ENCODE peak calls at places on chromosomes 2 and 18, in six cellular contexts. W is PC-3, V is SK-N-SH, Z is GM23248, L is GM23338, G is PC-9. K is an unnamed sample. For H3F3A, the result is how much of the 10 kb centered on the place peaks cover.

GRCh38 chr2:172181840-172182239 is 79.1 kb upstream of the DLX2 start:
- DNase-seq in G (no peak), Z (peak), V (no peak), W (no peak), L (peak), K (no peak)

GRCh38 chr2:101818531-101819451 is 121.3 kb downstream of the MAP4K4 start:
- DNase-seq in L (peak), Z (peak), W (peak), V (no peak), G (no peak), K (no peak)

GRCh38 chr2:120854014-120854620 is 118.4 kb downstream of the GLI2 start:
- DNase-seq in Z (no peak), W (no peak), V (no peak), L (no peak), G (no peak), K (no peak)

GRCh38 chr2:75340560-75340959 is 141.2 kb upstream of the TACR1 start:
- DNase-seq in W (peak), Z (peak), L (no peak), G (no peak), V (no peak), K (no peak)

GRCh38 chr2:11669454-11670291 is at the start of gene NTSR2:
- DNase-seq in W (no peak), V (no peak), G (no peak), L (peak), Z (peak), K (no peak)

GRCh38 chr2:29485631-29486030 is 370.4 kb downstream of the CLIP4 start:
- DNase-seq in Z (no peak), G (no peak), L (no peak), V (no peak), W (no peak), K (no peak)

GRCh38 chr2:172931256-172931894 is 144.3 kb upstream of the MAP3K20 start:
- DNase-seq in L (peak), V (peak), W (peak), G (peak), Z (peak), K (no peak)

GRCh38 chr2:225937625-225938024 is 538.1 kb downstream of the NYAP2 start:
- DNase-seq in V (no peak), G (no peak), L (no peak), Z (peak), W (peak), K (peak)

GRCh38 chr18:48639772-48640432 is 101.1 kb downstream of the CTIF start:
- DNase-seq in Z (no peak), L (peak), W (no peak), G (no peak), V (no peak), K (no peak)

GRCh38 chr2:161273038-161273760 is 35.0 kb upstream of the PSMD14 start:
- DNase-seq in Z (peak), W (peak), V (peak), L (peak), G (peak), K (peak)

GRCh38 chr2:12587729-12588522 is 128.8 kb upstream of the TRIB2 start:
- DNase-seq in Z (peak), V (no peak), L (no peak), W (peak), G (peak), K (peak)

GRCh38 chr2:62724886-62725711 is 19.6 kb downstream of the EHBP1 start:
- DNase-seq in L (peak), G (no peak), Z (no peak), W (peak), V (peak), K (peak)

GRCh38 chr2:176821350-176821749 is 391.2 kb upstream of the HNRNPA3 start:
- DNase-seq in W (no peak), Z (no peak), G (no peak), L (no peak), V (no peak), K (no peak)

GRCh38 chr2:61478086-61478485 is 7.2 kb upstream of the USP34 start:
- DNase-seq in Z (no peak), L (no peak), W (no peak), V (no peak), G (no peak), K (no peak)
- H3K27ac ChIP-seq in Z (no peak), L (peak), W (no peak), V (peak), G (no peak), K (no peak)

GRCh38 chr2:224498991-224499390 is 86.2 kb downstream of the CUL3 start:
- DNase-seq in V (no peak), W (no peak), G (no peak), Z (no peak), L (no peak), K (no peak)
- H3F3A ChIP-seq in V (under half), W (under half), G (under half), Z (under half), L (under half), K (under half)

DNA sequence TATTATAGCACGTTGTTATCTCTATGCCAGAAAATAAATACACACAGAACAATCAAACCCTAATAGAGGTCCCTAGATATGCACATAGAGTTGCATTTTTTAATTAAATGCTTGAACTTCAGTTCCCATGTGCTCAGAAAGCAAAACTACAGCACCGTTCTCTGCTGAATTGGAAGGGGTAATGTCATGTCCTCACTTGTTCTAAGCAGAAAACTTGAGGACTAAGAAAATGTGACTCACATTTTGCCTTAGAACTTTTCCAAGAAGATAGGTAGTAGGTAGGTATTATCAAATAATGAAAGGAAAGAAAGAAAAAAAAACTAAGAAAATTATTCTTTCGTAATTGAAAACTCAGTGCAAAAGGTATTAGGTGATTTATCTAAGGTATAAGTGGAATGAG is 607.3 kb downstream of the ERBB4 start:
- DNase-seq in L (no peak), W (no peak), G (no peak), V (no peak), Z (no peak), K (no peak)
- H3K27ac ChIP-seq in L (no peak), W (no peak), G (no peak), V (no peak), Z (no peak), K (peak)

DNA sequence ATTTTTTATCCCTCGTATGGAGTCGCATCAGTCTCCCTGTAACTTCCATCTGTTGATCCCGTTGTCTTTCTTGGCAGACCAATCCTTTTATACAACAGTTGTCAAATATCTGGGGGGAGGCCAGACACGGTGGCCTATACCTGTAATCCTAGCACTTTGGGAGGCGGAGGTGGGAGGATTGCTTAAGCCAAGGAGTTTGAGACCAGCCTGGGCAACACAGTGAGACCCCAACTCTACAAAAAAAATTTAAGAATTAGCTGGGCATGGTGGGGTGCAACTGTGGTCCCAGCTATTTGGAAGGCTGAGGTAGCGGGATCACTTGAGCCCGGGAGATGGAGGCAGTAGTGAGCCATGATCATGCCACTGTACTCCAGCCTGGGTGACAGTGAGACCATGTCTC is 2.0 kb downstream of the XRCC5 start:
- DNase-seq in V (no peak), L (no peak), Z (no peak), W (no peak), G (no peak), K (no peak)
- H3F3A ChIP-seq in V (under half), L (under half), Z (under half), W (under half), G (under half), K (under half)

GRCh38 chr2:128402921-128403670 is 84.4 kb upstream of the HS6ST1 start:
- DNase-seq in G (no peak), L (no peak), Z (no peak), W (no peak), V (peak), K (no peak)
- H3K27ac ChIP-seq in G (no peak), L (no peak), Z (no peak), W (no peak), V (no peak), K (no peak)

K was measured in MM.1S.